ENCODE peak calls at places on chromosomes 12 and 14, in eight cellular contexts. F is psoas muscle; Y is GM23338; A is tibial nerve; C is AG08395; X is uterus; U is CD4-positive, alpha-beta T cell; V is small intestine. M is an unnamed sample.

GRCh38 chr14:104148433-104149277 is 10.3 kb downstream of the KIF26A start:
- DNase-seq in F (no peak), Y (peak; percentile 34), A (no peak), C (no peak), X (no peak), U (no peak), V (no peak), M (no peak)

GRCh38 chr12:131620520-131620919 is 90.4 kb upstream of the SFSWAP start:
- DNase-seq in F (no peak), Y (peak; percentile 73), A (no peak), C (no peak), X (no peak), U (no peak), V (no peak), M (no peak)

GRCh38 chr12:4607056-4607455 is 41.8 kb downstream of the AKAP3 start:
- DNase-seq in F (no peak), Y (no peak), A (no peak), C (no peak), X (no peak), U (no peak), V (peak; percentile 71), M (no peak)

GRCh38 chr12:10562306-10562933 is 51.0 kb downstream of the MAGOHB start:
- DNase-seq in F (no peak), Y (peak; percentile 44), A (no peak), C (peak; percentile 37), X (no peak), U (no peak), V (peak; percentile 51), M (peak; percentile 23)

GRCh38 chr12:57896139-57896436 is 45.3 kb upstream of the ATP23 start:
- DNase-seq in F (no peak), Y (peak; percentile 36), A (no peak), C (no peak), X (peak; percentile 56), U (no peak), V (no peak), M (no peak)

GRCh38 chr14:72419226-72419625 is 474.7 kb downstream of the DPF3 start:
- DNase-seq in F (no peak), Y (no peak), A (no peak), C (no peak), X (no peak), U (no peak), V (no peak), M (no peak)

GRCh38 chr12:54631988-54632728 is 2.5 kb downstream of the LACRT start:
- DNase-seq in F (no peak), Y (peak; percentile 73), A (no peak), C (no peak), X (no peak), U (no peak), V (no peak), M (no peak)

GRCh38 chr12:64390275-64390851 is at the start of gene C12orf56:
- DNase-seq in F (peak; percentile 16), Y (peak; percentile 91), A (no peak), C (peak; percentile 35), X (no peak), U (no peak), V (peak; percentile 35), M (no peak)

GRCh38 chr12:66055837-66056319 is 74.7 kb downstream of the LLPH start:
- DNase-seq in F (no peak), Y (no peak), A (no peak), C (no peak), X (no peak), U (no peak), V (no peak), M (no peak)

GRCh38 chr12:74985986-74986319 is 223.7 kb downstream of the KCNC2 start:
- DNase-seq in F (no peak), Y (no peak), A (no peak), C (no peak), X (no peak), U (no peak), V (no peak), M (no peak)

GRCh38 chr14:101004954-101005353 is 101.4 kb upstream of the RTL1 start:
- DNase-seq in F (peak; percentile 51), Y (no peak), A (no peak), C (no peak), X (no peak), U (no peak), V (no peak), M (peak; percentile 28)

GRCh38 chr12:130356222-130356621 is 18.5 kb downstream of the PIWIL1 start:
- DNase-seq in F (no peak), Y (no peak), A (no peak), C (no peak), X (no peak), U (no peak), V (no peak), M (no peak)

GRCh38 chr12:7060353-7060954 is at the start of gene C1S:
- DNase-seq in F (peak; percentile 69), Y (peak; percentile 84), A (peak; percentile 66), C (peak; percentile 99), X (peak; percentile 91), U (no peak), V (peak; percentile 14), M (peak; percentile 98)